ENCODE peak calls at places on chromosomes 2 and 18, in four cellular contexts. D is psoas muscle, X is left ventricle myocardium inferior, R is IMR-90. V is an unnamed sample.

GRCh38 chr2:227890495-227891079 is 19.2 kb downstream of the DAW1 start:
- DNase-seq in X (no peak), D (no peak), R (peak), V (no peak)

GRCh38 chr2:41955641-41956040 is 92.2 kb upstream of the PKDCC start:
- DNase-seq in D (no peak), X (no peak), R (no peak), V (no peak)

GRCh38 chr2:176109955-176110345 is 2.9 kb downstream of the HOXD11 start:
- DNase-seq in D (no peak), X (no peak), R (no peak), V (no peak)

GRCh38 chr2:38665854-38666577 is at the start of gene GALM:
- DNase-seq in R (peak), X (peak), D (peak), V (peak)

GRCh38 chr2:102478686-102479470 is 5.9 kb downstream of the SLC9A4 start:
- DNase-seq in X (no peak), R (no peak), D (no peak), V (no peak)

GRCh38 chr2:207370646-207371045 is 159.1 kb upstream of the CREB1 start:
- DNase-seq in R (no peak), X (no peak), D (no peak), V (no peak)

GRCh38 chr2:31239842-31240198 is 5.9 kb downstream of the EHD3 start:
- DNase-seq in X (peak), R (peak), D (peak), V (no peak)

GRCh38 chr2:18907508-18907907 is 318.1 kb upstream of the NT5C1B start:
- DNase-seq in D (no peak), R (peak), X (no peak), V (no peak)

GRCh38 chr2:218006741-218007140 is 3.9 kb upstream of the TNS1 start:
- DNase-seq in R (peak), X (no peak), D (no peak), V (no peak)

GRCh38 chr2:188786368-188786781 is 187.8 kb upstream of the COL3A1 start:
- DNase-seq in X (no peak), R (peak), D (no peak), V (no peak)

GRCh38 chr2:39593439-39594393 is 72.0 kb upstream of the TMEM178A start:
- DNase-seq in R (peak), D (no peak), X (no peak), V (peak)

GRCh38 chr2:86249843-86250402 is 50.7 kb downstream of the MRPL35 start:
- DNase-seq in D (no peak), X (no peak), R (no peak), V (peak)

GRCh38 chr2:176999331-176999730 is 213.3 kb upstream of the HNRNPA3 start:
- DNase-seq in R (peak), D (no peak), X (no peak), V (no peak)

GRCh38 chr2:24304621-24305020 is 55.7 kb downstream of the ITSN2 start:
- DNase-seq in X (no peak), D (no peak), R (peak), V (no peak)

GRCh38 chr2:73243884-73244570 is 9.9 kb downstream of the CCT7 start:
- DNase-seq in R (peak), X (no peak), D (no peak), V (no peak)

GRCh38 chr2:26298638-26299393 is 47.1 kb upstream of the SELENOI start:
- DNase-seq in D (peak), R (peak), X (no peak), V (no peak)

GRCh38 chr18:12939161-12939560 is 8.7 kb upstream of the SEH1L start:
- DNase-seq in D (no peak), X (no peak), R (no peak), V (no peak)

GRCh38 chr2:155997538-155997937 is 335.0 kb downstream of the NR4A2 start:
- DNase-seq in X (no peak), R (no peak), D (no peak), V (no peak)

GRCh38 chr2:16553222-16553621 is 112.4 kb downstream of the CYRIA start:
- DNase-seq in R (peak), D (no peak), X (no peak), V (no peak)

GRCh38 chr2:144362401-144362800 is 157.5 kb downstream of the ZEB2 start:
- DNase-seq in D (no peak), R (peak), X (no peak), V (no peak)

GRCh38 chr2:231052494-231053451 is 3.9 kb upstream of the PSMD1 start:
- DNase-seq in R (peak), D (peak), X (peak), V (no peak)

GRCh38 chr2:168545439-168546082 is 89.5 kb downstream of the CERS6 start:
- DNase-seq in R (peak), X (no peak), D (no peak), V (peak)

GRCh38 chr2:162294949-162295348 is 23.5 kb downstream of the IFIH1 start:
- DNase-seq in R (no peak), D (no peak), X (no peak), V (no peak)

GRCh38 chr2:151946856-151947523 is 118.8 kb upstream of the ARL5A start:
- DNase-seq in R (peak), D (peak), X (no peak), V (no peak)

GRCh38 chr18:48750485-48751175 is 200.1 kb downstream of the SMAD7 start:
- DNase-seq in X (no peak), D (peak), R (no peak), V (no peak)

GRCh38 chr18:63446266-63446665 is 24.0 kb upstream of the VPS4B start:
- DNase-seq in R (no peak), D (no peak), X (no peak), V (no peak)

GRCh38 chr2:196798980-196799379 is 503 bp downstream of the GTF3C3 start:
- DNase-seq in R (no peak), X (no peak), D (no peak), V (no peak)

GRCh38 chr2:186532891-186533290 is 46.8 kb downstream of the ZC3H15 start:
- DNase-seq in R (no peak), D (no peak), X (no peak), V (no peak)

GRCh38 chr2:236657801-236658200 is 88.2 kb downstream of the ACKR3 start:
- DNase-seq in R (no peak), X (no peak), D (no peak), V (no peak)

GRCh38 chr2:102206666-102207341 is 20.0 kb downstream of the IL1RL2 start:
- DNase-seq in X (no peak), R (no peak), D (no peak), V (no peak)

GRCh38 chr2:55887906-55888625 is 35.5 kb downstream of the EFEMP1 start:
- DNase-seq in D (peak), R (peak), X (no peak), V (no peak)

GRCh38 chr2:11473604-11474440 is 7.9 kb upstream of the E2F6 start:
- DNase-seq in X (no peak), R (no peak), D (no peak), V (no peak)

GRCh38 chr2:19256239-19256638 is 102.2 kb downstream of the OSR1 start:
- DNase-seq in D (no peak), R (peak), X (no peak), V (no peak)

GRCh38 chr2:240930096-240930630 is 24.0 kb downstream of the CROCC2 start:
- DNase-seq in D (no peak), R (no peak), X (peak), V (no peak)

DNA sequence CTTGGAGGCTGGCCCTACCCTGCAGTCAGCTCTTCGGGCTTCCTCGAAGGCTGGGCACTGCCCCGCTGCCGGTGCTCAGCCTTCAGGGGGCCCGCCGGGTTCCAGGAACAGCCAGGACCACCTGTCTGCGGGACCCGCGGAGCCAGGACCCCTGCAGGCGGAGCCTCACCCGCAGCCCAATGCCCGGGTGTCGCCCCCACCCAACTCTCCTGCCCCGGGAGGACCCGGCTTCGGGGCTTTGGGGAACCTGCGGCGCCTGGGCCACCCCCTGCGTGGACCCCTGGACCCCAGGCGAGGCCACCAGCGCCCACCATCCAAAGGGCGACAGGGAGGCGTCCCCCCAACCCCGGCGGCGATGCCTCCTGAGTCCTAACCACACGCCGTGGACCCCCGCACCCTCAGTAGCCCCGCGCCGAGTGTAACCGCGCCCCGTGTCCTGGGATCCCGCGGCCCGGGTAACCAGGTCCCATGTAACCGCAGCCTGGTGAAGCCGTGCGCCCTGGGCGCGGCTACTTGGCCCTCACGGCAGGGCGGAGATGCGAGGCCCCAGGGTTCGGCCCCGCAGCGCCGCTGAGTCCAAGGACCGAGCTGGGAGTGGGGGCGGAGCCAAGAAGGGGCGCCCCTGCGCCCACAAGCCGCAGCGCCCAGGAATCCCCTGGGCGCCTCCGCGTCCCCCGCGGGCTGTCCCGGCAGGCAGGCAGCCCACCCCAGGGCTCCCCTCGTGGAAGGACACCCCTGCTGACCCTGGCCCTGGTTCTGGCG is 11.0 kb upstream of the UBE2F start:
- DNase-seq in R (no peak), X (no peak), D (no peak), V (no peak)
- H3K4me3 ChIP-seq in R (peak), X (peak), D (peak), V (no peak)

DNA sequence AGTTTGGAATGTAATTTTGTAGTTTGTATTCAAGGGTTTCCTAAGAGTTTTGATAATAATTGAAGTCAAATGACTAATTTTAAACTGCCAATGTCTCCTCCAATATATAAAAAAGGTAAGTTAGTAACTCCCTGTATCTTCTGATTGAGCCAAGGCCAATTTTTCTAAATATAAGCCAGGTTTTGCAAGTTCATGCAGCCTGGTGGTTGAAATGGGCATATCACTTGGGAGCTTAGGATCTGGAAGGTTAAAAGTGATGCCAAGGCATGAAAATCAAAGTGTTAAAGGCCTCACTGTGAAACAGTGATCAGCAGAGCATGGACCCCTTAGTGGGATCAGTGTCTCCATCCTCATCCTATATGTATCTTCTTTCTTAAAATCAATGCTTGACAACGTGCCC is 60.5 kb downstream of the MERTK start:
- DNase-seq in X (no peak), R (no peak), D (no peak), V (no peak)
- H3K27ac ChIP-seq in X (peak), R (no peak), D (no peak), V (no peak)

GRCh38 chr2:219229375-219230200 is at the start of the genes ANKZF1 and ATG9A:
- DNase-seq in X (peak), R (peak), D (peak), V (peak)

GRCh38 chr2:219225350-219225749 is 4.1 kb downstream of the ATG9A start:
- DNase-seq in R (no peak), D (no peak), X (no peak), V (no peak)

GRCh38 chr2:219230201-219230540 is 565 bp downstream of the ANKZF1 start:
- DNase-seq in X (no peak), D (no peak), R (peak), V (no peak)

GRCh38 chr2:219228745-219229374 is 576 bp downstream of the ATG9A start:
- DNase-seq in X (no peak), D (no peak), R (no peak), V (no peak)

DNA sequence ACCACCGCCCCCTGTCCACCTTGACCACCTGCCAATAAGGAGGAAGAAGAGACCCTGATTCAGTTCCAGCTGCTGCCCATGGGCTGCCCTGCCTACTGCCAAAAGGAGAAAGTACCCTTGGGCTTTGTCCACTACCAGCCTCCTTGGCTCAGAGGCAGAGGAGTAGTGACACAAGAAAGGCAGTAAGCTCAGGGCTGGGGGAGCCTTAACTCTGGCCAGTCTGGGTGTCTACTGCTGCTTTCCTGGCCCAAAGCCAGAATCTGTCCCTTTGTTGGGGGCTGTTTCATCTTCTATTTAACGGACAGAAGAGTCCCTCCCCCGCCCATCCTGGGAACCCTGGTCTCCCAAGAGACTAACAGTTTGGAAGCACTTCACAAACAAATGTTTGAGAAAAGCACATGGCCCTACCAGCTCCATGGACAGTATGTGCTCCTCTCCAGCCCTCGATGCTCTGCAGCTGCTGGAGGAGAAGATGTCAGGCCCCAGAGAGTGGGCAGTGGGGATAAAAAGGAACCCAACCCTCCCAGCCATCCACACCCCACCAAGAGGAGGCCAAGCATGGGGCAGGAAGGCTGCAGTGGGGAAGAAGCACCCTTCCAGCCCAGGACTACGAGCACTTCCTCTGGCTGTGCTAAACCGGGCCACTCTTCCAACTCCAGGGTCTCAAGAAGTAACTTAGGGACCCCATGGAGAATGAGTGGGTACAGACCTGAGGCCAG is 1.3 kb downstream of the ATG9A start:
- DNase-seq in R (no peak), D (no peak), X (no peak), V (no peak)
- H3K4me3 ChIP-seq in R (peak), D (peak), X (peak), V (peak)

GRCh38 chr18:34978953-34979608 is 62.1 kb upstream of the MAPRE2 start:
- DNase-seq in R (peak), D (peak), X (peak), V (peak)
- H3K27ac ChIP-seq in R (no peak), D (peak), X (peak), V (peak)

DNA sequence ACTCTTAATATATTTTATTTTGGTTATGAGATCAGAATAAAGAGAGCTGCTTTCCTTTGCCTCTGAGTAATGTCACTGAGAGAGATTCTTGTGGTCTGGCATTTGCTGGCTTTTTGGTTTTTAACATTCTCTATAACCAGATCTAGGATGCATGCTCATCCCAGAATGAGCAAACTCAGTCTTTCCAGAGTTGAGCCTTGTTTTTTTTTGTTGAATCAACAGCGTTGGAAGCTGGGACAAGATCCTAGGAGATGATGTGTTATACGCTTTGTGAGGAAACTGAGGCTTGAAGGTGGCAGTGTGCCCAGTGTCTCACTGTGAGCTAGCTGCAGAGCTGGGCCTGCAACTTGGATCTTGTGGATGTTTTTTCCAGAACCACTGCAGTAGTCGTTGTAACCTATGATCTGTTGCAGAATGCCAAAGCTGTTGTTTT is 19.5 kb downstream of the MYO1B start:
- DNase-seq in R (peak), X (no peak), D (no peak), V (no peak)
- H3K4me3 ChIP-seq in R (no peak), X (peak), D (no peak), V (no peak)

DNA sequence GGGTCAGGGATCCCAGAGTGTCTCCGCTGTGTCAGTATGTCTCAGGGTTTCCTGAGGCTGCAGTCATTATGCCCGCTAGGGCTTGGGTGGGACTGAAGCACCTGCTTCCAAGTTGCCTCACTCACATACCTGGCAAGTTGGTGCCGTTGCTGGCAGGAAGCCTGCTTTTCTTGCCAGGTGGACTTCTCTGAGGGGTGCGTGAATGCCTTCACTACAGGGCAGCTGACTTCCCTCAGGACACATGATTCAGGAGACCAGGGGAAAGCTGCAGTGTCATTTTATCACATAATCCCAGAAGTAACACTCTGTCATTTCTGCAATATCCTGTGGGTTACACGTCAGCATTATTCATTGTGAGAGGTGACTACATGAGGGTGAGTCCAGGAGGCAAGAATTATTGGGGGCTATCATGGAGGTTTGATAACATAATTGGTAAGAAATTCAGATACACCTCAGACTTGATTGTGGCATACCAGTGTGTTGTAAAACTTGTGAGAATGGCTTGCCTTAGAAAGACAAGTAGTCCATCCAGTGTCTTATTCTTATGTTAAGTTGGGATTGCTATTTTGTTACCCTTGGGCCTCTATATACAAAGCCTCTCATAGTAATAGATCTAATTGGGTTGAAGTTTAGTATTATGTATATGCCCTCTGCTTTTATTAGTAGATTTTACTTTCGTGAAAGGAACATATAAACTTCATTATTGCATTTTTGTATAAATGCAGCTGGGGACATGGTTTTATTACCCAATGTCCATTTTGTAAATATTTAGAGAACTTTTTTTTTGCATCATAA is 44.1 kb downstream of the NEDD4L start:
- DNase-seq in D (no peak), X (no peak), R (peak), V (peak)
- H3K27ac ChIP-seq in D (no peak), X (no peak), R (no peak), V (no peak)

GRCh38 chr2:60552096-60552850 is 1.2 kb downstream of the BCL11A start:
- DNase-seq in R (no peak), X (no peak), D (no peak), V (no peak)

GRCh38 chr2:60549250-60550150 is 4.0 kb downstream of the BCL11A start:
- DNase-seq in R (no peak), X (peak), D (no peak), V (no peak)

GRCh38 chr2:60551241-60552095 is 2.0 kb downstream of the BCL11A start:
- DNase-seq in D (no peak), R (no peak), X (no peak), V (no peak)

GRCh38 chr2:60550151-60550983 is 3.1 kb downstream of the BCL11A start:
- DNase-seq in D (no peak), R (peak), X (peak), V (no peak)

GRCh38 chr2:60550984-60551240 is 2.5 kb downstream of the BCL11A start:
- DNase-seq in X (no peak), R (no peak), D (no peak), V (no peak)
- H3K4me3 ChIP-seq in X (peak), R (no peak), D (peak), V (no peak)